ENCODE peak calls at places on chromosomes 4 and X, in six cellular contexts. K, C, J, O, D and B are unnamed samples. For H3K27me3, the result is how much of the 10 kb centered on the place peaks cover.

GRCh38 chrX:100449696-100450606 is 39.9 kb upstream of the PCDH19 start:
- ATAC-seq in K (peak), C (no peak), J (peak), O (no peak), D (no peak), B (peak)

GRCh38 chr4:138595731-138596465 is 353.7 kb upstream of the SLC7A11 start:
- ATAC-seq in K (peak), C (peak), J (no peak), O (peak), D (no peak), B (peak)

GRCh38 chrX:29890646-29891200 is 324.6 kb upstream of the MAGEB2 start:
- ATAC-seq in K (no peak), C (no peak), J (no peak), O (no peak), D (no peak), B (no peak)

GRCh38 chrX:119583431-119584059 is 9.2 kb downstream of the UBE2A start:
- ATAC-seq in K (no peak), C (no peak), J (no peak), O (no peak), D (no peak), B (no peak)

GRCh38 chr4:109588176-109588575 is 28.1 kb downstream of the MCUB start:
- ATAC-seq in K (no peak), C (no peak), J (no peak), O (no peak), D (no peak), B (no peak)

GRCh38 chr4:84661191-84661944 is 78.4 kb downstream of the CDS1 start:
- ATAC-seq in K (no peak), C (no peak), J (no peak), O (no peak), D (no peak), B (no peak)

GRCh38 chr4:128354205-128354821 is 66.7 kb upstream of the PGRMC2 start:
- ATAC-seq in K (peak), C (no peak), J (no peak), O (no peak), D (peak), B (no peak)

GRCh38 chr4:25358515-25359275 is 18.4 kb upstream of the ANAPC4 start:
- ATAC-seq in K (no peak), C (no peak), J (peak), O (peak), D (no peak), B (no peak)

GRCh38 chr4:113080050-113080449 is 30.6 kb downstream of the ANK2 start:
- ATAC-seq in K (peak), C (no peak), J (no peak), O (peak), D (no peak), B (no peak)

GRCh38 chrX:142661696-142662095 is 364.0 kb upstream of the SPANXN4 start:
- ATAC-seq in K (no peak), C (no peak), J (no peak), O (no peak), D (no peak), B (no peak)

GRCh38 chr4:2256156-2256731 is 5.7 kb downstream of the MXD4 start:
- ATAC-seq in K (peak), C (no peak), J (peak), O (peak), D (no peak), B (peak)

DNA sequence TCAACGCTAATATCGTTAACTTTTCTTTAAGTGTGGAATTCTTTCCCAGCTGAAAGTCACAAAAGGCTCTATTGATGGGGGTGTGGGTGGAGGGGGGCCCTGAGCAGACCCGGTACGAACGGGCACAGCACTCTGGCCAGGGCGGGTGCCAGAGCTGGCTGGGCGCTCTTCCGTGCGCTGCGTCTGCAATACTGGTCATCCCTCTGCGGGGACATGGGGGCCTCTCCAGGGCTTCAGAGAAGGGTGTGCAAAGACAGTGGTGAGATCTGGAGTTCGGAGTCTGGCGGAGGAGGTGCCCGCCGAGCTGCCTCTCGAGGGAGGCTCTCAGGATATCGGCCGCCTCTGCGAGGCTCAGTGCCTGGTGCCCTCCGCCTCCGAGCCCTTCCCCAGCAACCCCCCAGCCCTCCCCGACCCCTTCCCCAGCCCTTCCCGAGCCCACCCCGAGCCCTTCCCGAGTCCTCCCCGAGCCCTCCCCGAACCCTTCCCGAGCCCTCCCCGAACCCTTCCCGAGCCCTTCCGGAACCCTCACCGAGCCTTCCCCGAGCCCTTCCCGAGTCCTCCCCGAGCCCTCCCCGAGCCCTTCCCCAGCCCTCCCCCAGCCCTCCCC is 34.3 kb downstream of the FGFRL1 start:
- ATAC-seq in K (no peak), C (no peak), J (no peak), O (no peak), D (no peak), B (no peak)
- H3K4me3 ChIP-seq in K (no peak), C (no peak), J (no peak), O (no peak), D (peak), B (no peak)

GRCh38 chrX:55011294-55011693 is 11.1 kb downstream of the APEX2 start:
- ATAC-seq in K (no peak), C (no peak), J (no peak), O (no peak), D (peak), B (no peak)
- H3K27me3 ChIP-seq in K (under half), C (under half), J (under half), O (under half), D (under half), B (under half)

GRCh38 chr4:173367285-173367684 is 3.5 kb upstream of the SAP30 start:
- ATAC-seq in K (no peak), C (no peak), J (no peak), O (no peak), D (no peak), B (no peak)

GRCh38 chr4:173371292-173372192 is 788 bp downstream of the SAP30 start:
- ATAC-seq in K (peak), C (peak), J (no peak), O (peak), D (peak), B (peak)

GRCh38 chr4:173370477-173371291 is at the start of gene SAP30:
- ATAC-seq in K (peak), C (peak), J (peak), O (peak), D (peak), B (peak)

GRCh38 chr4:173367946-173368345 is 2.8 kb upstream of the SAP30 start:
- ATAC-seq in K (no peak), C (no peak), J (no peak), O (no peak), D (no peak), B (no peak)

GRCh38 chr4:173370130-173370476 is 651 bp upstream of the SAP30 start:
- ATAC-seq in K (peak), C (peak), J (peak), O (no peak), D (peak), B (peak)
- TF ChIP-seq POLR2A in K (peak), C (no peak), J (no peak), O (peak), D (no peak), B (no peak)

GRCh38 chrX:83510466-83511181 is 2.5 kb downstream of the POU3F4 start:
- ATAC-seq in K (no peak), C (no peak), J (peak), O (no peak), D (no peak), B (no peak)
- H3K4me3 ChIP-seq in K (no peak), C (no peak), J (no peak), O (no peak), D (no peak), B (no peak)